ENCODE peak calls at places on chromosome 10, in six cellular contexts. H is omental fat pad; S is stimulated activated CD8-positive, alpha-beta memory T cell treated with anti-CD3 and anti-CD28 coated beads, Interleukin-7, amount 100 ng/mL, for 1 hour; I is iPS-NIHi11; F is MV-4-11; W is cardiac muscle cell. E is an unnamed sample.

GRCh38 chr10:28619465-28619864 is 57.9 kb upstream of the BAMBI start:
- DNase-seq in H (no peak), S (no peak), I (no peak), F (peak), W (no peak), E (no peak)

GRCh38 chr10:35913628-35914027 is 271.5 kb upstream of the FZD8 start:
- DNase-seq in H (no peak), S (no peak), I (no peak), F (no peak), W (no peak), E (no peak)

GRCh38 chr10:103834436-103835095 is 20.8 kb downstream of the SH3PXD2A start:
- DNase-seq in H (no peak), S (no peak), I (no peak), F (no peak), W (no peak), E (no peak)

GRCh38 chr10:120948889-120949382 is 97.8 kb downstream of the WDR11 start:
- DNase-seq in H (no peak), S (peak), I (peak), F (peak), W (peak), E (no peak)

GRCh38 chr10:51629969-51630617 is 69.3 kb downstream of the CSTF2T start:
- DNase-seq in H (no peak), S (no peak), I (no peak), F (no peak), W (no peak), E (no peak)

GRCh38 chr10:123309740-123310139 is 155.5 kb downstream of the BUB3 start:
- DNase-seq in H (no peak), S (no peak), I (no peak), F (peak), W (no peak), E (no peak)

GRCh38 chr10:60627778-60628773 is 150.2 kb upstream of the CDK1 start:
- DNase-seq in H (no peak), S (no peak), I (no peak), F (no peak), W (no peak), E (no peak)

GRCh38 chr10:94591461-94592205 is 46.0 kb downstream of the HELLS start:
- DNase-seq in H (no peak), S (no peak), I (no peak), F (no peak), W (no peak), E (no peak)

GRCh38 chr10:63770523-63770922 is 249.3 kb downstream of the REEP3 start:
- DNase-seq in H (no peak), S (no peak), I (no peak), F (no peak), W (no peak), E (no peak)

GRCh38 chr10:110353244-110354119 is 48.8 kb upstream of the SMNDC1 start:
- DNase-seq in H (no peak), S (peak), I (peak), F (no peak), W (peak), E (peak)

GRCh38 chr10:11177926-11178453 is 160.3 kb downstream of the CELF2 start:
- DNase-seq in H (no peak), S (no peak), I (no peak), F (peak), W (peak), E (no peak)

GRCh38 chr10:70927221-70927943 is 39.0 kb upstream of the PCBD1 start:
- DNase-seq in H (no peak), S (no peak), I (no peak), F (peak), W (no peak), E (no peak)

GRCh38 chr10:5526691-5527331 is 2.0 kb downstream of the CALML3 start:
- DNase-seq in H (no peak), S (no peak), I (no peak), F (no peak), W (no peak), E (no peak)

GRCh38 chr10:58919927-58920654 is 256.4 kb upstream of the PHYHIPL start:
- DNase-seq in H (no peak), S (no peak), I (no peak), F (no peak), W (no peak), E (peak)

GRCh38 chr10:67696029-67696428 is at the start of gene CTNNA3:
- DNase-seq in H (no peak), S (no peak), I (no peak), F (no peak), W (peak), E (no peak)

GRCh38 chr10:86872757-86873156 is 84.7 kb downstream of the MMRN2 start:
- DNase-seq in H (no peak), S (no peak), I (no peak), F (peak), W (no peak), E (no peak)

GRCh38 chr10:133129151-133129853 is 30.7 kb upstream of the KNDC1 start:
- DNase-seq in H (no peak), S (no peak), I (peak), F (no peak), W (no peak), E (no peak)

GRCh38 chr10:102376901-102377300 is 18.6 kb upstream of the NFKB2 start:
- DNase-seq in H (no peak), S (no peak), I (no peak), F (no peak), W (no peak), E (no peak)

GRCh38 chr10:71219918-71220688 is 7.7 kb downstream of the UNC5B start:
- DNase-seq in H (no peak), S (no peak), I (no peak), F (no peak), W (no peak), E (no peak)

GRCh38 chr10:94602729-94603515 is 57.3 kb downstream of the HELLS start:
- DNase-seq in H (no peak), S (no peak), I (no peak), F (no peak), W (no peak), E (no peak)

GRCh38 chr10:33193867-33194521 is 140.5 kb downstream of the NRP1 start:
- DNase-seq in H (no peak), S (no peak), I (no peak), F (peak), W (no peak), E (peak)

GRCh38 chr10:93224005-93224779 is 150.5 kb downstream of the CYP26A1 start:
- DNase-seq in H (no peak), S (no peak), I (no peak), F (peak), W (no peak), E (no peak)

GRCh38 chr10:42953684-42954674 is 122.9 kb upstream of the RET start:
- DNase-seq in H (peak), S (no peak), I (no peak), F (no peak), W (no peak), E (no peak)

GRCh38 chr10:12984165-12984747 is 17.3 kb downstream of the CCDC3 start:
- DNase-seq in H (no peak), S (no peak), I (no peak), F (no peak), W (no peak), E (no peak)

GRCh38 chr10:112446055-112446854 is 459 bp downstream of the ZDHHC6 start:
- DNase-seq in H (no peak), S (no peak), I (no peak), F (peak), W (no peak), E (no peak)

GRCh38 chr10:27072436-27073114 is 27.7 kb downstream of the ANKRD26 start:
- DNase-seq in H (no peak), S (no peak), I (peak), F (no peak), W (no peak), E (no peak)

GRCh38 chr10:12961416-12961815 is 40.1 kb downstream of the CCDC3 start:
- DNase-seq in H (no peak), S (no peak), I (no peak), F (no peak), W (no peak), E (no peak)

GRCh38 chr10:25117757-25118156 is 57.0 kb upstream of the GPR158 start:
- DNase-seq in H (no peak), S (no peak), I (no peak), F (no peak), W (no peak), E (no peak)